ENCODE peak calls at places on chromosomes 13 and 19, in five cellular contexts. C, F, X, I and N are unnamed samples.

GRCh38 chr19:41588497-41589209 is 12.7 kb downstream of the CEACAM21 start:
- DNase-seq in C (no peak), I (no peak), X (no peak), F (no peak), N (no peak)

GRCh38 chr13:99281811-99282263 is 23.7 kb upstream of the GPR18 start:
- DNase-seq in I (peak; percentile 60), F (peak; percentile 85), X (peak; percentile 71), C (peak; percentile 28), N (no peak)

GRCh38 chr19:56837004-56837403 is 3.5 kb downstream of the PEG3 start:
- DNase-seq in F (no peak), I (no peak), X (no peak), C (peak; percentile 49), N (no peak)

GRCh38 chr19:53908106-53908932 is 759 bp upstream of the CACNG7 start:
- DNase-seq in F (no peak), I (peak; percentile 18), C (no peak), X (no peak), N (no peak)

GRCh38 chr19:37905936-37906867 is at the start of gene WDR87:
- DNase-seq in F (no peak), X (no peak), C (peak; percentile 18), I (no peak), N (no peak)

GRCh38 chr13:59997976-59998375 is 165.8 kb downstream of the DIAPH3 start:
- DNase-seq in X (no peak), F (no peak), C (no peak), I (no peak), N (no peak)

GRCh38 chr13:45798851-45799250 is 52.7 kb downstream of the SIAH3 start:
- DNase-seq in X (no peak), I (no peak), F (no peak), C (no peak), N (no peak)

GRCh38 chr19:45251452-45252354 is 632 bp downstream of the MARK4 start:
- DNase-seq in I (no peak), X (no peak), C (peak; percentile 36), F (no peak), N (no peak)

GRCh38 chr13:44921931-44922758 is 67.1 kb downstream of the NUFIP1 start:
- DNase-seq in F (peak; percentile 91), X (peak; percentile 57), C (peak; percentile 60), I (no peak), N (peak; percentile 81)

GRCh38 chr19:46422344-46422743 is 6.4 kb downstream of the PNMA8C start:
- DNase-seq in I (no peak), X (no peak), F (no peak), C (no peak), N (no peak)

GRCh38 chr13:43383488-43384165 is 360.2 kb downstream of the DNAJC15 start:
- DNase-seq in C (no peak), I (no peak), F (no peak), X (no peak), N (no peak)

GRCh38 chr19:35511337-35511736 is 2.1 kb downstream of the DMKN start:
- DNase-seq in I (no peak), C (no peak), F (no peak), X (no peak), N (no peak)
- H3K27me3 ChIP-seq in I (peaks cover 18% of the 10 kb centered on the region), C (no peaks in the 10 kb centered on the region), F (peaks cover 47% of the 10 kb centered on the region), X (peaks cover 61% of the 10 kb centered on the region), N (peaks cover 20% of the 10 kb centered on the region)

DNA sequence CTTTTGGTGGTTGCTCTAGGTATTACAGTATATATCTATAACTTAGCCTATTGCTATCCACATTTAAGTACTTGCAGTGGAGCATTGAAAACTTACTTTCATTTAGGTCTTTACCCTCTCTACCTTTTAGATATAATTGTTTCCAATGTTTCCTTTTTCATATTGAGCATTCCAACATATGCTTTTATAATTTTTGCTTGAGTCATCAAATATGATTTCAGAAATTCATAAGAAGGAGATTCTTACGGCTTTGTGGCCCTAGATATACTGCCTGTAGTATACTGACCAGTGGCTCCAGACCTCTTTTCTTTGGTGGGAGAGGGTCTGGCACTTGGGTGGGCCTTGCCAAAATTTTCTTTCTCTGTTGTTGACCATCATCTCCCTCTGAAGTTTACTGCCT is 32.8 kb upstream of the ZNF850 start:
- DNase-seq in C (no peak), I (no peak), X (no peak), F (no peak), N (no peak)
- H3K36me3 ChIP-seq in C (no peaks in the 10 kb centered on the region), I (peaks cover 24% of the 10 kb centered on the region), X (no peaks in the 10 kb centered on the region), F (peaks cover 100% of the 10 kb centered on the region), N (no peaks in the 10 kb centered on the region)

GRCh38 chr13:31016342-31017325 is 84.2 kb downstream of the TEX26 start:
- DNase-seq in F (no peak), I (no peak), C (no peak), X (no peak), N (no peak)

GRCh38 chr13:31018511-31018910 is 86.1 kb downstream of the TEX26 start:
- DNase-seq in F (no peak), X (no peak), C (no peak), I (no peak), N (no peak)

GRCh38 chr13:31023126-31023525 is 90.7 kb downstream of the TEX26 start:
- DNase-seq in C (no peak), X (no peak), F (no peak), I (no peak), N (no peak)

GRCh38 chr13:31022491-31022890 is 90.0 kb downstream of the TEX26 start:
- DNase-seq in C (no peak), X (no peak), I (no peak), F (no peak), N (no peak)

GRCh38 chr13:31020996-31021395 is 88.5 kb downstream of the TEX26 start:
- DNase-seq in C (no peak), F (no peak), X (no peak), I (no peak), N (no peak)
- H3K27me3 ChIP-seq in C (no peaks in the 10 kb centered on the region), F (no peaks in the 10 kb centered on the region), X (no peaks in the 10 kb centered on the region), I (peaks cover 5% of the 10 kb centered on the region), N (peaks cover 9% of the 10 kb centered on the region)

GRCh38 chr19:8545743-8546142 is 31.5 kb downstream of the MYO1F start:
- DNase-seq in I (no peak), X (no peak), C (no peak), F (no peak), N (no peak)
- H3K36me3 ChIP-seq in I (peaks cover 48% of the 10 kb centered on the region), X (no peaks in the 10 kb centered on the region), C (no peaks in the 10 kb centered on the region), F (peaks cover 7% of the 10 kb centered on the region), N (peaks cover 3% of the 10 kb centered on the region)

GRCh38 chr19:50327461-50328256 is 1.5 kb downstream of the KCNC3 start:
- DNase-seq in I (no peak), X (no peak), F (no peak), C (no peak), N (no peak)
- H3K27me3 ChIP-seq in I (peaks cover 4% of the 10 kb centered on the region), X (peaks cover 53% of the 10 kb centered on the region), F (peaks cover 75% of the 10 kb centered on the region), C (no peaks in the 10 kb centered on the region), N (peaks cover 26% of the 10 kb centered on the region)

GRCh38 chr13:110492299-110493160 is 69.0 kb downstream of the RAB20 start:
- DNase-seq in X (no peak), I (no peak), F (no peak), C (no peak), N (no peak)
- H3K36me3 ChIP-seq in X (peaks cover 65% of the 10 kb centered on the region), I (no peaks in the 10 kb centered on the region), F (peaks cover 91% of the 10 kb centered on the region), C (no peaks in the 10 kb centered on the region), N (peaks cover 47% of the 10 kb centered on the region)

DNA sequence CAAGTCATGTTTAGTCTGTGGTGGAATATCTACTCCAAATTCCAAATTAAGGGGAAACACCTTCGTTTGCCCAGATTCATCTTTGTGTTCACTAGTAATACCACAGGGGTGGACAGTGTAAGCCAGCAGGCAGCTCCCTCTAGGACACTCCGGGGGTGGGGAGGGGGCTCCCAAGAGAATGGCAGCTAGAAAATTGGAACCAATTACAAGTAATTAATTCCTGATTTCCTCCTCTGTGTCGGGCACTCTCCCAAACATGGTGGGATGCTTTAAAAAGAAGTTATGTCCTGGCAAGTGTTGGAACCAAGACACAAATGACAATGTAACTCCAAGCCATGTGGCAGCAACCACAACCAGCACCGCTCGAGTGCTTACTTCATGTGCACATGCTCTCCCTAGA is 5.9 kb downstream of the COL4A1 start:
- DNase-seq in F (no peak), X (no peak), I (no peak), C (no peak), N (no peak)
- H3K27me3 ChIP-seq in F (no peaks in the 10 kb centered on the region), X (no peaks in the 10 kb centered on the region), I (peaks cover 18% of the 10 kb centered on the region), C (no peaks in the 10 kb centered on the region), N (no peaks in the 10 kb centered on the region)

GRCh38 chr13:98013241-98013640 is 59.8 kb downstream of the IPO5 start:
- DNase-seq in C (no peak), F (no peak), I (no peak), X (no peak), N (no peak)

GRCh38 chr13:98018293-98018692 is 64.8 kb downstream of the IPO5 start:
- DNase-seq in F (no peak), X (no peak), I (no peak), C (no peak), N (no peak)

GRCh38 chr13:98019186-98019585 is 65.7 kb downstream of the IPO5 start:
- DNase-seq in C (no peak), X (no peak), F (no peak), I (no peak), N (no peak)

GRCh38 chr13:98020271-98020670 is 66.8 kb downstream of the IPO5 start:
- DNase-seq in X (no peak), F (no peak), C (no peak), I (no peak), N (no peak)

DNA sequence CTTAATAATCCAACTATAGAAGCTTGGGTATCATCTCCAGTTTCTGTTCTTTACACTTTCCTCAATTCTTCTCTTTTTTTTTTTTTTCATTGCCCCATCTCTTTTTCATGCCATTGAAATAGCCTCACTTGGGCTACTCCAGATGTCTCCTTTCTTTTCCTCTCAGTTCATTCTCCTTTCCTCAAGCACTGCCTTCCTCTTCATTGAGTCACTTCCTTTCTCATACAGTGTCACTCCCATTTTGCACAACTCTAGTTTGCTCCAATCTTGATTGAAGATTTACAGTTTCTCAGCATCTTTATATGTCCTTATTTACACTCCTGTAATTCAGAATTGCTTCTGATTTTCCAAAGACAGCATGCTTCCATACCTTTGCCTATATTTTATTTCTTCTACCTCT is 61.3 kb downstream of the IPO5 start:
- DNase-seq in F (no peak), I (no peak), X (no peak), C (no peak), N (peak; percentile 60)
- H3K36me3 ChIP-seq in F (peaks cover 79% of the 10 kb centered on the region), I (peaks cover 84% of the 10 kb centered on the region), X (peaks cover 92% of the 10 kb centered on the region), C (no peaks in the 10 kb centered on the region), N (peaks cover 8% of the 10 kb centered on the region)

GRCh38 chr13:111399776-111400505 is 79.5 kb downstream of the TEX29 start:
- DNase-seq in C (no peak), F (peak; percentile 48), I (no peak), X (peak; percentile 53), N (no peak)
- H3K27me3 ChIP-seq in C (no peaks in the 10 kb centered on the region), F (peaks cover 24% of the 10 kb centered on the region), I (no peaks in the 10 kb centered on the region), X (peaks cover 89% of the 10 kb centered on the region), N (no peaks in the 10 kb centered on the region)

GRCh38 chr19:7977723-7978040 is 27.8 kb downstream of the ELAVL1 start:
- DNase-seq in F (no peak), C (no peak), I (no peak), X (no peak), N (no peak)
- H3K36me3 ChIP-seq in F (peaks cover 86% of the 10 kb centered on the region), C (no peaks in the 10 kb centered on the region), I (peaks cover 64% of the 10 kb centered on the region), X (peaks cover 87% of the 10 kb centered on the region), N (peaks cover 40% of the 10 kb centered on the region)